ENCODE peak calls at places on chromosomes 11 and 22, in four cellular contexts. R, C, O and B are unnamed samples.
A peak's percentile ranks its signal among the peaks of the same experiment; 100 is the strongest.

GRCh38 chr11:40445391-40445790 is 1014.1 kb downstream of the LRRC4C start:
- DNase-seq in C (no peak), O (no peak), R (no peak), B (no peak)

GRCh38 chr11:2375964-2376551 is 1.1 kb upstream of the CD81 start:
- DNase-seq in C (no peak), O (no peak), R (no peak), B (no peak)

GRCh38 chr22:21650823-21651520 is 8.9 kb downstream of the SDF2L1 start:
- DNase-seq in R (no peak), O (peak; percentile 19), C (no peak), B (no peak)

GRCh38 chr22:24706732-24707476 is 67.6 kb downstream of the PIWIL3 start:
- DNase-seq in C (no peak), O (no peak), R (no peak), B (no peak)

GRCh38 chr11:72899238-72899637 is 85.0 kb downstream of the ATG16L2 start:
- DNase-seq in C (no peak), O (no peak), R (no peak), B (no peak)

GRCh38 chr11:20027546-20028014 is 132.7 kb downstream of the DBX1 start:
- DNase-seq in R (no peak), O (no peak), C (no peak), B (no peak)

GRCh38 chr11:75773595-75774353 is 5.2 kb downstream of the DGAT2 start:
- DNase-seq in R (no peak), O (peak; percentile 87), C (peak; percentile 49), B (peak; percentile 86)

GRCh38 chr22:42785706-42786499 is 65.2 kb upstream of the A4GALT start:
- DNase-seq in O (no peak), R (no peak), C (no peak), B (no peak)

GRCh38 chr11:44382118-44382517 is 72.2 kb upstream of the ALX4 start:
- DNase-seq in R (no peak), C (no peak), O (no peak), B (no peak)

GRCh38 chr11:108851781-108852180 is 186.9 kb downstream of the DDX10 start:
- DNase-seq in R (no peak), O (no peak), C (no peak), B (no peak)

GRCh38 chr22:35451602-35452001 is 51.7 kb downstream of the MCM5 start:
- DNase-seq in C (no peak), O (no peak), R (no peak), B (no peak)

GRCh38 chr11:35275808-35276170 is 136.8 kb downstream of the CD44 start:
- DNase-seq in C (no peak), O (no peak), R (no peak), B (no peak)

GRCh38 chr22:26887916-26888315 is 230.5 kb downstream of the MIAT start:
- DNase-seq in O (no peak), R (no peak), C (no peak), B (no peak)

GRCh38 chr11:45486461-45486860 is 179.0 kb downstream of the CHST1 start:
- DNase-seq in R (no peak), O (no peak), C (no peak), B (no peak)

GRCh38 chr11:95256204-95256819 is 25.3 kb upstream of the SESN3 start:
- DNase-seq in O (no peak), R (no peak), C (peak; percentile 37), B (peak; percentile 80)

GRCh38 chr22:37674248-37674647 is 1.2 kb upstream of the LGALS1 start:
- DNase-seq in O (no peak), C (no peak), R (no peak), B (no peak)

GRCh38 chr11:68498313-68498712 is 37.8 kb downstream of the PPP6R3 start:
- DNase-seq in C (no peak), R (no peak), O (no peak), B (no peak)

GRCh38 chr11:76524919-76525318 is 80.1 kb downstream of the EMSY start:
- DNase-seq in R (no peak), C (no peak), O (no peak), B (no peak)

GRCh38 chr11:66749091-66749490 is 20.1 kb upstream of the SPTBN2 start:
- DNase-seq in C (no peak), O (no peak), R (peak; percentile 86), B (no peak)

GRCh38 chr11:36463781-36464180 is 46.3 kb downstream of the TRAF6 start:
- DNase-seq in R (no peak), C (no peak), O (no peak), B (no peak)

GRCh38 chr11:70535191-70535971 is 137.1 kb downstream of the CTTN start:
- DNase-seq in C (no peak), R (no peak), O (no peak), B (no peak)

GRCh38 chr22:20419664-20419951 is 18.0 kb downstream of the SCARF2 start:
- DNase-seq in R (no peak), O (no peak), C (no peak), B (no peak)

GRCh38 chr11:47394050-47394321 is 14.4 kb upstream of the SLC39A13 start:
- DNase-seq in O (no peak), R (no peak), C (no peak), B (no peak)

GRCh38 chr11:68106165-68106940 is 14.8 kb downstream of the CHKA start:
- DNase-seq in C (no peak), O (peak; percentile 95), R (no peak), B (no peak)

GRCh38 chr22:29816980-29817379 is 21.1 kb downstream of the ASCC2 start:
- DNase-seq in C (no peak), O (no peak), R (no peak), B (no peak)

GRCh38 chr22:35627267-35628041 is 10.3 kb upstream of the MB start:
- DNase-seq in R (peak; percentile 12), O (peak; percentile 74), C (peak; percentile 74), B (peak; percentile 83)

GRCh38 chr22:24433868-24434471 is 6.6 kb downstream of the ADORA2A start:
- DNase-seq in O (peak; percentile 73), R (no peak), C (peak; percentile 39), B (peak; percentile 92)

GRCh38 chr11:32391965-32392553 is 43.3 kb downstream of the WT1 start:
- DNase-seq in R (no peak), O (no peak), C (no peak), B (no peak)

GRCh38 chr11:73124796-73125195 is 17.3 kb downstream of the FCHSD2 start:
- DNase-seq in C (no peak), R (no peak), O (no peak), B (no peak)

GRCh38 chr22:19325296-19325950 is 33.9 kb upstream of the CLTCL1 start:
- DNase-seq in R (no peak), O (no peak), C (no peak), B (no peak)

GRCh38 chr11:96506953-96507354 is 117.1 kb downstream of the JRKL start:
- DNase-seq in O (no peak), C (no peak), R (no peak), B (no peak)

GRCh38 chr11:45092901-45093760 is 53.3 kb upstream of the PRDM11 start:
- DNase-seq in O (no peak), C (peak; percentile 74), R (no peak), B (no peak)

GRCh38 chr22:46274381-46274780 is 6.6 kb downstream of the TTC38 start:
- DNase-seq in R (no peak), O (no peak), C (no peak), B (no peak)